ENCODE peak calls at places on chromosome 10, in eight cellular contexts. Z is H4; M is Ammon's horn; I is activated CD4-positive, alpha-beta T cell treated with anti-CD3 and anti-CD28 coated beads, Interleukin-2, amount 10 ng/mL, durations not matched to agents 7 days and 5 days; Q is A549; A is activated CD8-positive, alpha-beta memory T cell treated with anti-CD3 and anti-CD28 coated beads for 48 hours; V is NCI-H460; W is activated naive CD4-positive, alpha-beta T cell treated with anti-CD3 and anti-CD28 coated beads, Interleukin-2, amount 10 ng/mL, durations not matched to agents 7 days and 5 days. T is an unnamed sample.

GRCh38 chr10:98620503-98620902 is 173.8 kb upstream of the HPS1 start:
- DNase-seq in M (no peak), W (no peak), Z (no peak), I (no peak), A (no peak), Q (no peak), V (no peak), T (no peak)

GRCh38 chr10:43077421-43078171 is 727 bp downstream of the RET start:
- DNase-seq in W (no peak), Q (no peak), I (no peak), M (no peak), Z (no peak), A (no peak), V (no peak), T (no peak)

GRCh38 chr10:21363753-21364104 is 161.8 kb downstream of the SKIDA1 start:
- DNase-seq in W (no peak), Q (no peak), M (no peak), I (no peak), V (peak; percentile 32), A (no peak), Z (no peak), T (no peak)

GRCh38 chr10:62560207-62560819 is 186.1 kb downstream of the ZNF365 start:
- DNase-seq in A (no peak), I (no peak), W (no peak), M (no peak), V (peak; percentile 57), Q (no peak), Z (no peak), T (no peak)

GRCh38 chr10:86757110-86757790 is 831 bp downstream of the BMPR1A start:
- DNase-seq in Z (peak; percentile 48), I (peak; percentile 10), V (peak; percentile 28), Q (peak; percentile 59), W (peak; percentile 32), M (no peak), A (no peak), T (peak; percentile 34)

GRCh38 chr10:10803273-10803672 is 214.4 kb upstream of the CELF2 start:
- DNase-seq in V (no peak), M (peak; percentile 21), I (no peak), Z (no peak), A (no peak), W (no peak), Q (no peak), T (no peak)

GRCh38 chr10:50561266-50561665 is 62.5 kb downstream of the SGMS1 start:
- DNase-seq in V (peak; percentile 83), Z (peak; percentile 38), M (peak; percentile 72), W (no peak), I (no peak), Q (no peak), A (no peak), T (no peak)

GRCh38 chr10:110414563-110415309 is 83.0 kb upstream of the DUSP5 start:
- DNase-seq in M (peak; percentile 38), W (peak; percentile 92), Z (peak; percentile 88), I (peak; percentile 90), A (peak; percentile 65), V (peak; percentile 67), Q (peak; percentile 81), T (peak; percentile 67)

GRCh38 chr10:69375307-69376151 is 41.2 kb downstream of the TACR2 start:
- DNase-seq in I (no peak), Z (no peak), W (no peak), A (no peak), Q (no peak), M (peak; percentile 60), V (no peak), T (peak; percentile 19)

GRCh38 chr10:122126763-122127659 is 138.0 kb downstream of the TACC2 start:
- DNase-seq in W (no peak), Q (peak; percentile 72), Z (peak; percentile 91), V (no peak), A (no peak), M (no peak), I (no peak), T (no peak)

GRCh38 chr10:95480102-95480900 is 80.9 kb downstream of the SORBS1 start:
- DNase-seq in Q (no peak), V (no peak), M (no peak), W (no peak), I (no peak), Z (peak; percentile 25), A (no peak), T (no peak)

GRCh38 chr10:131972474-131973071 is 9.2 kb downstream of the BNIP3 start:
- DNase-seq in I (peak; percentile 59), Q (no peak), M (peak; percentile 58), V (no peak), A (no peak), Z (no peak), W (peak; percentile 75), T (no peak)